ENCODE peak calls at places on chromosomes 7 and 10, in nine cellular contexts. One of them, this sample, is unnamed.
A peak's percentile ranks its signal among the peaks of the same experiment; 100 is the strongest.

GRCh38 chr10:60604356-60604755 is 173.9 kb upstream of the CDK1 start:
- DNase-seq in testis: no peak
- DNase-seq in endothelial cell of umbilical vein: no peak
- DNase-seq in HepG2: no peak
- DNase-seq in breast epithelium: no peak
- DNase-seq in upper lobe of left lung: no peak
- DNase-seq in body of pancreas: no peak
- DNase-seq in transverse colon: no peak
- DNase-seq in A549: no peak
- DNase-seq in this sample: no peak

GRCh38 chr10:4278161-4278560 is 493.2 kb upstream of the KLF6 start:
- DNase-seq in upper lobe of left lung: no peak
- DNase-seq in transverse colon: no peak
- DNase-seq in breast epithelium: no peak
- DNase-seq in endothelial cell of umbilical vein: no peak
- DNase-seq in testis: no peak
- DNase-seq in body of pancreas: no peak
- DNase-seq in HepG2: no peak
- DNase-seq in A549: no peak
- DNase-seq in this sample: no peak

GRCh38 chr10:72228318-72228751 is 12.3 kb upstream of the ASCC1 start:
- DNase-seq in endothelial cell of umbilical vein: no peak
- DNase-seq in HepG2: no peak
- DNase-seq in breast epithelium: no peak
- DNase-seq in upper lobe of left lung: no peak
- DNase-seq in A549: no peak
- DNase-seq in testis: no peak
- DNase-seq in body of pancreas: no peak
- DNase-seq in transverse colon: no peak
- DNase-seq in this sample: no peak

GRCh38 chr10:130300608-130301025 is 164.4 kb downstream of the GLRX3 start:
- DNase-seq in A549: no peak
- DNase-seq in endothelial cell of umbilical vein: no peak
- DNase-seq in body of pancreas: no peak
- DNase-seq in transverse colon: no peak
- DNase-seq in breast epithelium: no peak
- DNase-seq in upper lobe of left lung: no peak
- DNase-seq in testis: peak; percentile 74
- DNase-seq in HepG2: no peak
- DNase-seq in this sample: no peak

GRCh38 chr7:102286237-102287081 is at the start of gene SH2B2:
- DNase-seq in body of pancreas: peak; percentile 67
- DNase-seq in breast epithelium: peak; percentile 48
- DNase-seq in upper lobe of left lung: peak; percentile 90
- DNase-seq in A549: no peak
- DNase-seq in HepG2: peak; percentile 53
- DNase-seq in transverse colon: peak; percentile 74
- DNase-seq in endothelial cell of umbilical vein: peak; percentile 44
- DNase-seq in testis: peak; percentile 73
- DNase-seq in this sample: peak; percentile 61

GRCh38 chr7:46311951-46312350 is 390.9 kb upstream of the IGFBP3 start:
- DNase-seq in upper lobe of left lung: no peak
- DNase-seq in HepG2: no peak
- DNase-seq in testis: no peak
- DNase-seq in transverse colon: no peak
- DNase-seq in breast epithelium: no peak
- DNase-seq in endothelial cell of umbilical vein: no peak
- DNase-seq in A549: no peak
- DNase-seq in body of pancreas: no peak
- DNase-seq in this sample: no peak

GRCh38 chr7:122746948-122747347 is 44.2 kb upstream of the RNF148 start:
- DNase-seq in HepG2: no peak
- DNase-seq in transverse colon: no peak
- DNase-seq in testis: no peak
- DNase-seq in A549: no peak
- DNase-seq in breast epithelium: no peak
- DNase-seq in endothelial cell of umbilical vein: no peak
- DNase-seq in body of pancreas: no peak
- DNase-seq in upper lobe of left lung: no peak
- DNase-seq in this sample: no peak

GRCh38 chr10:51910596-51910995 is 211.2 kb upstream of the CSTF2T start:
- DNase-seq in upper lobe of left lung: no peak
- DNase-seq in body of pancreas: no peak
- DNase-seq in endothelial cell of umbilical vein: no peak
- DNase-seq in testis: no peak
- DNase-seq in HepG2: no peak
- DNase-seq in A549: no peak
- DNase-seq in transverse colon: no peak
- DNase-seq in breast epithelium: no peak
- DNase-seq in this sample: no peak

GRCh38 chr10:96511044-96511945 is 2.4 kb downstream of the TLL2 start:
- DNase-seq in A549: peak; percentile 68
- DNase-seq in endothelial cell of umbilical vein: peak; percentile 23
- DNase-seq in testis: peak; percentile 34
- DNase-seq in breast epithelium: no peak
- DNase-seq in upper lobe of left lung: no peak
- DNase-seq in transverse colon: peak; percentile 49
- DNase-seq in body of pancreas: peak; percentile 53
- DNase-seq in HepG2: peak; percentile 59
- DNase-seq in this sample: peak; percentile 39

GRCh38 chr10:18140149-18140956 is at the start of gene CACNB2:
- DNase-seq in transverse colon: peak; percentile 75
- DNase-seq in upper lobe of left lung: no peak
- DNase-seq in A549: no peak
- DNase-seq in body of pancreas: peak; percentile 76
- DNase-seq in HepG2: peak; percentile 10
- DNase-seq in testis: peak; percentile 71
- DNase-seq in breast epithelium: no peak
- DNase-seq in endothelial cell of umbilical vein: no peak
- DNase-seq in this sample: no peak

GRCh38 chr7:36389371-36390198 is at the start of gene ANLN:
- DNase-seq in testis: peak; percentile 93
- DNase-seq in HepG2: peak; percentile 92
- DNase-seq in upper lobe of left lung: peak; percentile 97
- DNase-seq in endothelial cell of umbilical vein: peak; percentile 86
- DNase-seq in body of pancreas: peak; percentile 94
- DNase-seq in transverse colon: peak; percentile 95
- DNase-seq in breast epithelium: peak; percentile 91
- DNase-seq in A549: peak; percentile 93
- DNase-seq in this sample: peak; percentile 94
- TF ChIP-seq POLR2A in testis: no peak
- TF ChIP-seq POLR2A in HepG2: peak; percentile 96
- TF ChIP-seq POLR2A in upper lobe of left lung: no peak
- TF ChIP-seq POLR2A in endothelial cell of umbilical vein: peak; percentile 49
- TF ChIP-seq POLR2A in body of pancreas: peak; percentile 45
- TF ChIP-seq POLR2A in transverse colon: no peak
- TF ChIP-seq POLR2A in breast epithelium: no peak
- TF ChIP-seq POLR2A in A549: peak; percentile 41
- TF ChIP-seq POLR2A in this sample: no peak

GRCh38 chr10:34756584-34756983 is 58.5 kb downstream of the PARD3 start:
- DNase-seq in breast epithelium: no peak
- DNase-seq in testis: no peak
- DNase-seq in HepG2: no peak
- DNase-seq in endothelial cell of umbilical vein: no peak
- DNase-seq in A549: no peak
- DNase-seq in transverse colon: no peak
- DNase-seq in body of pancreas: no peak
- DNase-seq in upper lobe of left lung: no peak
- DNase-seq in this sample: no peak
- H3K4me1 ChIP-seq in breast epithelium: no peaks in the 10 kb centered on the region
- H3K4me1 ChIP-seq in testis: peaks cover 15% of the 10 kb centered on the region
- H3K4me1 ChIP-seq in HepG2: peaks cover 47% of the 10 kb centered on the region
- H3K4me1 ChIP-seq in endothelial cell of umbilical vein: peaks cover 23% of the 10 kb centered on the region
- H3K4me1 ChIP-seq in A549: peaks cover 80% of the 10 kb centered on the region
- H3K4me1 ChIP-seq in transverse colon: peaks cover 33% of the 10 kb centered on the region
- H3K4me1 ChIP-seq in body of pancreas: peaks cover 57% of the 10 kb centered on the region
- H3K4me1 ChIP-seq in upper lobe of left lung: peaks cover 32% of the 10 kb centered on the region
- H3K4me1 ChIP-seq in this sample: peaks cover 72% of the 10 kb centered on the region

GRCh38 chr7:33130184-33130583 is 820 bp downstream of the BBS9 start:
- DNase-seq in transverse colon: no peak
- DNase-seq in endothelial cell of umbilical vein: peak; percentile 9
- DNase-seq in A549: peak; percentile 12
- DNase-seq in body of pancreas: no peak
- DNase-seq in HepG2: no peak
- DNase-seq in testis: no peak
- DNase-seq in breast epithelium: no peak
- DNase-seq in upper lobe of left lung: no peak
- DNase-seq in this sample: no peak

GRCh38 chr7:33129806-33130153 is 416 bp downstream of the BBS9 start:
- DNase-seq in breast epithelium: no peak
- DNase-seq in A549: peak; percentile 19
- DNase-seq in transverse colon: no peak
- DNase-seq in upper lobe of left lung: no peak
- DNase-seq in endothelial cell of umbilical vein: no peak
- DNase-seq in body of pancreas: no peak
- DNase-seq in testis: no peak
- DNase-seq in HepG2: no peak
- DNase-seq in this sample: no peak

GRCh38 chr7:33127085-33127484 is 2.3 kb upstream of the BBS9 start:
- DNase-seq in endothelial cell of umbilical vein: no peak
- DNase-seq in A549: no peak
- DNase-seq in body of pancreas: no peak
- DNase-seq in breast epithelium: no peak
- DNase-seq in upper lobe of left lung: no peak
- DNase-seq in testis: no peak
- DNase-seq in HepG2: no peak
- DNase-seq in transverse colon: no peak
- DNase-seq in this sample: no peak

GRCh38 chr7:33128631-33128989 is 754 bp upstream of the BBS9 start:
- DNase-seq in transverse colon: no peak
- DNase-seq in endothelial cell of umbilical vein: no peak
- DNase-seq in breast epithelium: no peak
- DNase-seq in A549: no peak
- DNase-seq in upper lobe of left lung: no peak
- DNase-seq in HepG2: no peak
- DNase-seq in body of pancreas: no peak
- DNase-seq in testis: no peak
- DNase-seq in this sample: no peak

GRCh38 chr7:33128990-33129805 is at the start of gene BBS9:
- DNase-seq in transverse colon: peak; percentile 95
- DNase-seq in body of pancreas: peak; percentile 91
- DNase-seq in endothelial cell of umbilical vein: peak; percentile 96
- DNase-seq in testis: peak; percentile 96
- DNase-seq in A549: peak; percentile 92
- DNase-seq in upper lobe of left lung: peak; percentile 95
- DNase-seq in HepG2: peak; percentile 88
- DNase-seq in breast epithelium: peak; percentile 90
- DNase-seq in this sample: peak; percentile 93
- TF ChIP-seq POLR2A in transverse colon: peak; percentile 42
- TF ChIP-seq POLR2A in body of pancreas: peak; percentile 31
- TF ChIP-seq POLR2A in endothelial cell of umbilical vein: peak; percentile 64
- TF ChIP-seq POLR2A in testis: no peak
- TF ChIP-seq POLR2A in A549: peak; percentile 79
- TF ChIP-seq POLR2A in upper lobe of left lung: no peak
- TF ChIP-seq POLR2A in HepG2: peak; percentile 62
- TF ChIP-seq POLR2A in breast epithelium: peak; percentile 27
- TF ChIP-seq POLR2A in this sample: no peak

GRCh38 chr7:130944997-130945396 is 211.0 kb upstream of the KLF14 start:
- DNase-seq in breast epithelium: no peak
- DNase-seq in body of pancreas: no peak
- DNase-seq in testis: no peak
- DNase-seq in transverse colon: no peak
- DNase-seq in endothelial cell of umbilical vein: no peak
- DNase-seq in A549: no peak
- DNase-seq in HepG2: no peak
- DNase-seq in upper lobe of left lung: no peak
- DNase-seq in this sample: no peak
- H3K4me1 ChIP-seq in breast epithelium: peaks cover under 1% of the 10 kb centered on the region
- H3K4me1 ChIP-seq in body of pancreas: peaks cover 25% of the 10 kb centered on the region
- H3K4me1 ChIP-seq in testis: peaks cover 30% of the 10 kb centered on the region
- H3K4me1 ChIP-seq in transverse colon: peaks cover 11% of the 10 kb centered on the region
- H3K4me1 ChIP-seq in endothelial cell of umbilical vein: peaks cover 13% of the 10 kb centered on the region
- H3K4me1 ChIP-seq in A549: peaks cover 69% of the 10 kb centered on the region
- H3K4me1 ChIP-seq in HepG2: peaks cover 75% of the 10 kb centered on the region
- H3K4me1 ChIP-seq in upper lobe of left lung: peaks cover 55% of the 10 kb centered on the region
- H3K4me1 ChIP-seq in this sample: peaks cover 52% of the 10 kb centered on the region

GRCh38 chr7:9302436-9302835 is 869.0 kb downstream of the NXPH1 start:
- DNase-seq in testis: no peak
- DNase-seq in endothelial cell of umbilical vein: no peak
- DNase-seq in A549: no peak
- DNase-seq in upper lobe of left lung: no peak
- DNase-seq in transverse colon: no peak
- DNase-seq in HepG2: no peak
- DNase-seq in body of pancreas: no peak
- DNase-seq in breast epithelium: no peak
- DNase-seq in this sample: no peak
- TF ChIP-seq POLR2A in testis: no peak
- TF ChIP-seq POLR2A in endothelial cell of umbilical vein: no peak
- TF ChIP-seq POLR2A in A549: no peak
- TF ChIP-seq POLR2A in upper lobe of left lung: no peak
- TF ChIP-seq POLR2A in transverse colon: no peak
- TF ChIP-seq POLR2A in HepG2: no peak
- TF ChIP-seq POLR2A in body of pancreas: no peak
- TF ChIP-seq POLR2A in breast epithelium: no peak
- TF ChIP-seq POLR2A in this sample: no peak

GRCh38 chr10:32341596-32341995 is 5.4 kb downstream of the EPC1 start:
- DNase-seq in A549: no peak
- DNase-seq in breast epithelium: no peak
- DNase-seq in upper lobe of left lung: no peak
- DNase-seq in transverse colon: no peak
- DNase-seq in body of pancreas: no peak
- DNase-seq in endothelial cell of umbilical vein: no peak
- DNase-seq in HepG2: no peak
- DNase-seq in testis: no peak
- DNase-seq in this sample: no peak

GRCh38 chr10:32340596-32341180 is 6.3 kb downstream of the EPC1 start:
- DNase-seq in HepG2: no peak
- DNase-seq in upper lobe of left lung: no peak
- DNase-seq in endothelial cell of umbilical vein: no peak
- DNase-seq in transverse colon: no peak
- DNase-seq in body of pancreas: no peak
- DNase-seq in breast epithelium: no peak
- DNase-seq in A549: no peak
- DNase-seq in testis: no peak
- DNase-seq in this sample: no peak

GRCh38 chr10:32333849-32334248 is 13.1 kb downstream of the EPC1 start:
- DNase-seq in upper lobe of left lung: no peak
- DNase-seq in A549: no peak
- DNase-seq in transverse colon: no peak
- DNase-seq in breast epithelium: no peak
- DNase-seq in body of pancreas: no peak
- DNase-seq in testis: no peak
- DNase-seq in HepG2: no peak
- DNase-seq in endothelial cell of umbilical vein: no peak
- DNase-seq in this sample: no peak

GRCh38 chr10:32338262-32338661 is 8.7 kb downstream of the EPC1 start:
- DNase-seq in body of pancreas: no peak
- DNase-seq in breast epithelium: no peak
- DNase-seq in endothelial cell of umbilical vein: no peak
- DNase-seq in transverse colon: no peak
- DNase-seq in upper lobe of left lung: no peak
- DNase-seq in A549: no peak
- DNase-seq in HepG2: no peak
- DNase-seq in testis: no peak
- DNase-seq in this sample: no peak

DNA sequence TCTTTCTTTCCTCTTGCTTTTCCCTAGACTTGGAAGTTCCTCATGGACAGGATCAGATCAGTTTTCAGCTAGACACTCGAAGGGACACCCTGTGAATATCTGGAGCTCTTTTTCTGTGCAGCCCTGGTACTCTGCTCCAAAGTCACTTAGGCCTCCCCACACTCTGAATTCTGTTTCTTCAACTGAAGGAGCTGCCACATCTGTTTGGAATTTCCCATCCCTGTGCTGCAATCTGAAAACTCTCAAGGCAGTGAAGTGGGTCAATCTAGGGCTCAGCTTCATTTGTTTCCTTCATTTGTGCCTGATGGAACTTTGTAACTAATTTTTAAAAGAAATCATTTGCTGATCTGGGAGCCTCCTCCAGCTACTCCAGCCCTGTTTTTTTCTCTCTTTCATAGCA is 9.6 kb downstream of the EPC1 start:
- DNase-seq in breast epithelium: no peak
- DNase-seq in transverse colon: no peak
- DNase-seq in upper lobe of left lung: peak; percentile 39
- DNase-seq in A549: no peak
- DNase-seq in HepG2: no peak
- DNase-seq in body of pancreas: no peak
- DNase-seq in endothelial cell of umbilical vein: no peak
- DNase-seq in testis: peak; percentile 41
- DNase-seq in this sample: no peak
- H3K4me1 ChIP-seq in breast epithelium: peaks cover 9% of the 10 kb centered on the region
- H3K4me1 ChIP-seq in transverse colon: peaks cover 58% of the 10 kb centered on the region
- H3K4me1 ChIP-seq in upper lobe of left lung: peaks cover 88% of the 10 kb centered on the region
- H3K4me1 ChIP-seq in A549: peaks cover 29% of the 10 kb centered on the region
- H3K4me1 ChIP-seq in HepG2: peaks cover 63% of the 10 kb centered on the region
- H3K4me1 ChIP-seq in body of pancreas: peaks cover 94% of the 10 kb centered on the region
- H3K4me1 ChIP-seq in endothelial cell of umbilical vein: no peaks in the 10 kb centered on the region
- H3K4me1 ChIP-seq in testis: peaks cover 48% of the 10 kb centered on the region
- H3K4me1 ChIP-seq in this sample: peaks cover 71% of the 10 kb centered on the region

This sample was measured in stomach.